ENCODE peak calls at places on chromosomes 16 and 17, in seven cellular contexts. S is hepatocyte, K is GM23248, X is MM.1S, V is IMR-90, D is PC-9, Q is H1. U is an unnamed sample.
A peak's percentile ranks its signal among the peaks of the same experiment; 100 is the strongest.

GRCh38 chr16:86471896-86472295 is 38.4 kb upstream of the FOXF1 start:
- DNase-seq in K (no peak), X (no peak), S (no peak), D (no peak), V (peak; percentile 55), Q (no peak), U (no peak)

GRCh38 chr16:4021070-4021779 is 95.0 kb downstream of the ADCY9 start:
- DNase-seq in D (peak; percentile 80), X (no peak), K (peak; percentile 14), S (peak; percentile 63), V (no peak), Q (no peak), U (no peak)

GRCh38 chr16:65314246-65315003 is 192.6 kb upstream of the CDH11 start:
- DNase-seq in V (peak; percentile 47), K (peak; percentile 58), S (no peak), D (no peak), X (no peak), Q (no peak), U (no peak)

GRCh38 chr16:55981557-55981956 is 106.4 kb upstream of the CES5A start:
- DNase-seq in S (no peak), K (no peak), V (no peak), Q (no peak), X (no peak), D (no peak), U (no peak)

GRCh38 chr16:1906052-1906845 is 12.0 kb downstream of the HS3ST6 start:
- DNase-seq in Q (no peak), D (no peak), S (no peak), V (no peak), X (no peak), K (no peak), U (no peak)

GRCh38 chr17:17603178-17603894 is 11.8 kb upstream of the PEMT start:
- DNase-seq in Q (no peak), K (no peak), V (no peak), S (no peak), D (no peak), X (no peak), U (no peak)

GRCh38 chr17:73952498-73953205 is 250.8 kb upstream of the RPL38 start:
- DNase-seq in S (peak; percentile 74), K (peak; percentile 13), Q (no peak), V (no peak), D (no peak), X (no peak), U (peak; percentile 71)

GRCh38 chr17:42408076-42408475 is 15.0 kb downstream of the CAVIN1 start:
- DNase-seq in S (no peak), Q (no peak), V (no peak), X (no peak), K (peak; percentile 41), D (no peak), U (peak; percentile 47)

GRCh38 chr16:3982216-3982615 is 101.7 kb upstream of the CREBBP start:
- DNase-seq in D (no peak), X (no peak), Q (no peak), K (no peak), V (no peak), S (no peak), U (no peak)

GRCh38 chr16:14669776-14670175 is 24.3 kb downstream of the PLA2G10 start:
- DNase-seq in K (no peak), V (no peak), D (peak; percentile 47), Q (no peak), S (no peak), X (no peak), U (peak; percentile 31)

GRCh38 chr16:58034128-58034685 is 8.7 kb downstream of the MMP15 start:
- DNase-seq in X (no peak), Q (no peak), K (no peak), D (no peak), S (no peak), V (no peak), U (no peak)

GRCh38 chr16:67655363-67655762 is 4.7 kb downstream of the ACD start:
- DNase-seq in V (no peak), K (no peak), D (no peak), S (no peak), Q (no peak), X (no peak), U (no peak)

GRCh38 chr16:21625026-21625425 is 25.6 kb downstream of the METTL9 start:
- DNase-seq in Q (no peak), D (no peak), K (no peak), X (no peak), S (no peak), V (no peak), U (no peak)

GRCh38 chr17:77282524-77283515 is 142.1 kb downstream of the SEC14L1 start:
- DNase-seq in X (no peak), K (peak; percentile 22), D (peak; percentile 32), S (peak; percentile 76), V (peak; percentile 43), Q (no peak), U (no peak)

GRCh38 chr17:49404906-49405305 is 9.8 kb downstream of the PHB1 start:
- DNase-seq in Q (no peak), S (no peak), X (no peak), K (no peak), V (no peak), D (no peak), U (no peak)

GRCh38 chr17:57696050-57696449 is 49.0 kb downstream of the CCDC182 start:
- DNase-seq in S (no peak), Q (no peak), X (no peak), K (no peak), V (no peak), D (no peak), U (no peak)

GRCh38 chr17:52606098-52606497 is 447.6 kb upstream of the CA10 start:
- DNase-seq in Q (no peak), S (no peak), V (no peak), D (no peak), X (no peak), K (peak; percentile 0), U (no peak)

GRCh38 chr16:72481419-72481818 is 309.5 kb upstream of the PMFBP1 start:
- DNase-seq in Q (no peak), S (no peak), K (peak; percentile 10), D (no peak), V (no peak), X (no peak), U (no peak)

GRCh38 chr17:50037321-50038107 is 18.4 kb upstream of the ITGA3 start:
- DNase-seq in K (peak; percentile 90), V (peak; percentile 81), S (peak; percentile 40), D (peak; percentile 76), X (no peak), Q (no peak), U (no peak)

GRCh38 chr17:56902350-56902749 is 11.5 kb downstream of the TRIM25 start:
- DNase-seq in S (no peak), D (peak; percentile 73), Q (no peak), X (no peak), V (peak; percentile 34), K (peak; percentile 84), U (no peak)

GRCh38 chr17:31570231-31570630 is 178.8 kb downstream of the RAB11FIP4 start:
- DNase-seq in D (no peak), V (no peak), K (no peak), Q (no peak), S (no peak), X (no peak), U (no peak)

DNA sequence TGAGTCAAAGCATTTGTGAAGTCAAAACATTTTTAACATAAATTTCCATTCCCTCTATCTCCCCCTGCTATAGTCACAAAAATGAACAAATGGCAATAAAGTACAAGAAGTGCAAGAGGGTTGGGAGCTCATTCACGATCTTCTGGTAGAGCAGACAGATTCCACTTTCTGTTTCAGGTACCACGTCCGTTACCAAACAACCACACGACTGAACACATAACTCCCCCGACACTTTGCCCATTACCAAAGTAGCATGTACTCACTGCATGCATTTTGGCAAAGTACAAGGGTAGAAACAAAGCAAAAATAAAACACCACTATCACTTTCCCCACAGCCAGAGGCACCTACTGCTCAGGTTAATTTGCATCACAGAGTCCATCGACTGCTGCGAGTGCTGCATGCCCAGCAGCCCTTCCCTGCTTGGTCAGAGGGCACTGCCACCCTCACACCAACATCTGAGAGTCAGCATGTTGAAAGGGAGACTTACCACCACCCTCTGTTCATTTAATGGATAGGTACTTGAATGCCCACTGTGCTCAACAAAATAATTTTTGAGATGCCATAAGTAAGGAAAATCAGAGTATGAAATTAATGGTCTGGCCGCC is 150.3 kb upstream of the AXIN2 start:
- DNase-seq in D (no peak), S (no peak), V (no peak), K (no peak), X (peak; percentile 32), Q (no peak), U (no peak)
- H3K4me3 ChIP-seq in D (no peak overlapping the region), S (no peak overlapping the region), V (no peak overlapping the region), K (no peak overlapping the region), X (peak overlapping the region; percentile 37), Q (no peak overlapping the region), U (no peak overlapping the region)

GRCh38 chr17:67481808-67482207 is 104.7 kb downstream of the PITPNC1 start:
- DNase-seq in K (peak; percentile 81), V (peak; percentile 57), S (peak; percentile 7), X (no peak), D (no peak), Q (no peak), U (no peak)
- H3K27ac ChIP-seq in K (peak overlapping the region; percentile 76), V (no peak overlapping the region), S (no peak overlapping the region), X (no peak overlapping the region), D (no peak overlapping the region), Q (no peak overlapping the region), U (no peak overlapping the region)

DNA sequence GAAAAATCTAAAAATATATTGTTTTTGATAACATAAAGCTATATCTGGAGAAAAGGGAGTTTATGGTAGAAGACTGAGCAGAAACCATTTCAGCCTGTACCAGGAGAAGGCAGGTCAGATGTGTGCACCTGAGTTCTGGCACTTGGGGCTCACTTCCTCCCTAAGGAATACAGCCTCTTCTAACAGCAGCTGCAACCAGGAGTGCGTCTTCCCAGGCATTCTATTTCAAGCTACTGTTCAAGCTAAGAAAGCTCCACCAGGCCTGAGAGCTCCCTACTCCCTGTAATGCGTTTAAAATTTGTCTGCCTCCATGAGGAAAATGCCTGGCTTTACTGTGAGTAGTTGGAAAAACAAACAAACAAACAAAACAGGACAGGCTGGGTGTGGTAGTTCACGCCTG is 96.1 kb downstream of the ZNF778 start:
- DNase-seq in Q (no peak), S (no peak), X (no peak), K (no peak), V (no peak), D (no peak), U (no peak)
- H4K20me1 ChIP-seq in Q (peaks cover 67% of the 10 kb centered on the region), S (peaks cover 98% of the 10 kb centered on the region), X (no peaks in the 10 kb centered on the region), K (peaks cover 13% of the 10 kb centered on the region), V (peaks cover 94% of the 10 kb centered on the region), D (peaks cover 95% of the 10 kb centered on the region), U (peaks cover 69% of the 10 kb centered on the region)

DNA sequence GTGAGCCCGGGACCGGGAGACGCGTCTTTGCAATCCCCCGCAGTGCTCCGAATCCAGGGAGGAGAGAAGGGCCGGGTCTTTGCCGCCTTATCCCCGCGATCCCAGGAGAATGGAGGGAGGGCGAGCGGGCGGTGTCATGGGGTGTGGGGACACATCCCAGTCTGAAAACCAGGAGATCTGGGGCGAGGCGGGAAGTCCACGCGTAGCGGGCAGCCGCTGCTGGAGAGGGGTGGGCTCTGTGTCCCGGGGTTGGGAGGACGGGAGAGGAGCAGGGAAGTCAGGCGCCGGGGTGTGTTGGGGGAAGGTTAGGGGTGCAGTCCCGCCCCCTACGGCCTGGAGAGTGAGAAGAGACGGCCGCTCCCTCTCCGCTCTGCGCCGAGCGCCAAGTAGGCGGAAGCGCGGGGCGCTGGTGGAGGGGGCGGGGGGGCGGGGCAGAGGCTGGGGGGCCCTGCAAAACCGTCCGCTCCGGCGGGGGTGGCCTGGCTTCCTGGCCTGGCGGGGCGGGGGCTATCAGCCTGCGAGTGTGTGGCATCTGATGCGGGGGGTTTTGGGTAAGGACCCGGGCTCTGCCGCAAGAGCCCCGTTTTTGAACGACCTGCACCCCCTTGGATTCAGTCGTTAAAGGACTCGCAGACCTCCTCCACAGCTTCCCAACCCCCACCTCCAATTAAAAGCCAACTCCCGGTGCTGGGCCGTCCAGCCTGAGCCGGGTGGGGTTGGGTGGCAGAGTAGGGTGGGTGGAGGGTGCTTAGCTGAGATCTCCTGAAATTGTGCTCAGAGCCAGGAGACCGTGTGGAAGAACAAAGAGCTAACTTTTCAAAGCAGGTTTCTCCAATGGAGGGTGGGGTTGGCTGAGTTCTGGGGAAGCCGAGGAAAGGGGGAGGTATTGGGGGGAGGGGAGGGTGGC is 654 bp downstream of the LASP1 start:
- DNase-seq in X (peak; percentile 75), K (peak; percentile 87), Q (no peak), S (peak; percentile 88), V (peak; percentile 42), D (peak; percentile 73), U (peak; percentile 80)
- H3K4me3 ChIP-seq in X (peak overlapping the region; percentile 99), K (peak overlapping the region; percentile 100), Q (peak overlapping the region; percentile 100), S (peak overlapping the region; percentile 98), V (peak overlapping the region; percentile 90), D (peak overlapping the region; percentile 97), U (peak overlapping the region; percentile 100)

U was measured in GM23338.